ENCODE peak calls at places on chromosome 17, in four cellular contexts. T is effector CD4-positive, alpha-beta T cell; W is neural crest cell; B is C1 segment of cervical spinal cord. D is an unnamed sample.

GRCh38 chr17:7883781-7884386 is 4.7 kb upstream of the CHD3 start:
- DNase-seq in B (no peak), W (no peak), T (peak), D (peak)

GRCh38 chr17:3260600-3260999 is 37.6 kb downstream of the OR3A1 start:
- DNase-seq in B (no peak), T (no peak), W (no peak), D (no peak)

GRCh38 chr17:65886240-65886639 is 305.7 kb downstream of the CEP112 start:
- DNase-seq in T (no peak), B (no peak), W (no peak), D (peak)

GRCh38 chr17:34852141-34852540 is 109.1 kb downstream of the CCT6B start:
- DNase-seq in B (no peak), W (no peak), T (no peak), D (no peak)

GRCh38 chr17:59830846-59831486 is 61.8 kb downstream of the TUBD1 start:
- DNase-seq in T (no peak), W (no peak), B (no peak), D (no peak)

GRCh38 chr17:45719335-45720071 is 64.6 kb upstream of the CRHR1 start:
- DNase-seq in W (no peak), T (no peak), B (peak), D (no peak)

GRCh38 chr17:76014100-76014924 is 12.8 kb downstream of the EVPL start:
- DNase-seq in B (peak), T (peak), W (peak), D (peak)

GRCh38 chr17:32998893-32999240 is 7.2 kb downstream of the SPACA3 start:
- DNase-seq in W (no peak), T (no peak), B (no peak), D (no peak)

GRCh38 chr17:7218774-7219173 is 862 bp downstream of the DLG4 start:
- DNase-seq in W (no peak), B (no peak), T (no peak), D (no peak)

GRCh38 chr17:44002141-44002848 is 2.1 kb upstream of the NAGS start:
- DNase-seq in T (no peak), B (no peak), W (no peak), D (no peak)

GRCh38 chr17:30187528-30187927 is 48.0 kb downstream of the SLC6A4 start:
- DNase-seq in W (no peak), B (no peak), T (no peak), D (no peak)

GRCh38 chr17:51601622-51602261 is 341.4 kb downstream of the UTP18 start:
- DNase-seq in W (no peak), T (no peak), B (no peak), D (no peak)